ENCODE peak calls at places on chromosome 18, in eight cellular contexts. B, T, O, L, N, H, E and Y are unnamed samples. For H3K4me1, the result is how much of the 10 kb centered on the place peaks cover.

GRCh38 chr18:73891572-73892421 is 255.8 kb downstream of the FBXO15 start:
- DNase-seq in B (no peak), T (no peak), O (no peak), L (no peak), N (no peak), H (no peak), E (no peak), Y (no peak)

GRCh38 chr18:64037812-64038414 is 68.0 kb downstream of the SERPINB8 start:
- DNase-seq in B (no peak), T (no peak), O (no peak), L (no peak), N (no peak), H (no peak), E (no peak), Y (no peak)

GRCh38 chr18:11411021-11411420 is 198.4 kb upstream of the SLC35G4 start:
- DNase-seq in B (no peak), T (no peak), O (no peak), L (no peak), N (no peak), H (no peak), E (no peak), Y (no peak)

GRCh38 chr18:35024965-35025364 is 16.2 kb upstream of the MAPRE2 start:
- DNase-seq in B (peak), T (peak), O (peak), L (peak), N (no peak), H (no peak), E (peak), Y (peak)

GRCh38 chr18:61580061-61580460 is 246.8 kb downstream of the CDH20 start:
- DNase-seq in B (no peak), T (no peak), O (no peak), L (no peak), N (no peak), H (no peak), E (no peak), Y (no peak)

GRCh38 chr18:35110554-35111058 is 69.4 kb downstream of the MAPRE2 start:
- DNase-seq in B (no peak), T (no peak), O (no peak), L (no peak), N (no peak), H (no peak), E (no peak), Y (no peak)

GRCh38 chr18:42392416-42392815 is 437.4 kb downstream of the PIK3C3 start:
- DNase-seq in B (no peak), T (no peak), O (no peak), L (no peak), N (no peak), H (no peak), E (no peak), Y (no peak)

GRCh38 chr18:62324917-62325805 is at the start of gene TNFRSF11A:
- DNase-seq in B (peak), T (peak), O (peak), L (peak), N (peak), H (peak), E (no peak), Y (peak)

GRCh38 chr18:75158465-75159237 is 50.3 kb downstream of the PTGR3 start:
- DNase-seq in B (no peak), T (no peak), O (no peak), L (no peak), N (no peak), H (no peak), E (no peak), Y (no peak)

DNA sequence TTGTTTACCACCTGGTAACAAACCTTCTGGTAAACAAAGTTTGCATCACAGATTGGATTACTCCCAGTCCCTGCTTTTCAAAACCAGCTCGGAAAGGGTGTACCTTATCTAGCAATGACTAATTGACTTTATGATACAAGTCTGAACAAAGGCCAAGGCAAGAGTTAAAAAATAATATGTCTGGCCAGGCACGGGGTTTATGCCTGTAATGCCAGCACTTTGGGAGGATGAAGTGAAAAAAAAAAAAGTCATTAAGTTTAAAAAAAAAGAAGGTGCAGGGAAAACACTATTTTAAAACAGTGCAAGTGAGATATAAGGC is 35.4 kb upstream of the PMAIP1 start:
- DNase-seq in B (no peak), T (no peak), O (no peak), L (no peak), N (no peak), H (no peak), E (no peak), Y (no peak)
- H3K4me1 ChIP-seq in B (under half), T (under half), O (under half), L (under half), N (under half), H (under half), E (under half), Y (under half)

DNA sequence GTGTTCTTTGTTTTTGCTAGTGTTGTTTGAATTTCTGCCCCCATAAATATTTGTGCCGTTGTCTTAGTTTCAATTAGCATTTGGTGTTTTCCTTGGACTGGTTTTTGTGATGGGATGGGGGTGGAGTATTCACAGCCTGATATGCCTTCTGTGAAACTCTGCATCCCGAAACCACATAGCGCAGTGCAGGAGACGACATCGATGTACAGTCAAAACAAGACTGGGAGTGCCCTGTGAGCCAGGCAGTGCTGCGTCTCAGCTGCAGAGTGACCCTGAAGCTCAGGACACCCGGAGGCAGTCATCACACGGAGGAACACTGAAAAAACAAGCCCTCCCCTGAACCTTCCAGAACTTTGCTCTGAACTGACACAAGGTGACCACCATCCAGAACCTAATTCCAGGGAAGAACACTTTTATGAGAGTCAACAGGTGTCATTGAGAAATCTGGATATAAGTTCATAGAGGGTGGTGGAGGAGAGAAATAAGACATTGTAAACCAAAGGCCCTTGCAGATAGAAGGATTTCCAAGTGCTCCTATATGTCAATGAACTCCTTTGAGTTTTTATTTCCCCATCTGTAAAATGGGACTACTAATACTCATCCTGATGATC is 61.2 kb upstream of the CABLES1 start:
- DNase-seq in B (no peak), T (no peak), O (no peak), L (no peak), N (no peak), H (no peak), E (no peak), Y (no peak)
- H3K4me1 ChIP-seq in B (under half), T (under half), O (under half), L (under half), N (under half), H (half or more), E (under half), Y (under half)

DNA sequence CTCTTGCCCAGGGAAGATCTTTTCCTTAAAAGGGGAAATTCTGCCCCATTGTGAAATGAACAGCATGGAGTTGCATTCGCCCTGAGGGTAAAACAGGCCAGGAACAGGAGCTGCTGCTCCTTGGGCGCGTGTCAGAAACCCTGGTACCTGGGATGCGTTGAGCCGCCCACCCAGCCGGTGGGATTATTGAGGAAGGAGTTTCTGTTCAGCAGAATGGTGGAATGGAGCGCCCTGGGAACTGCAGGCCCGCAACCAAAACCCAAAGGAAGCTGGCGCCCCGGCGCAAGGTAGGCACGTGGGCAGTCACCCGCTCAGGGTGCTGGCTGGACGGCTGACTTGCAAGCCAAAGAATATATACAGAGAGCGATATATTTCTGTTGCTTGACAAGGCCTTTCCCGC is 73.5 kb downstream of the MTCL1 start:
- DNase-seq in B (no peak), T (no peak), O (no peak), L (no peak), N (no peak), H (no peak), E (no peak), Y (no peak)
- H3K4me1 ChIP-seq in B (under half), T (under half), O (under half), L (under half), N (under half), H (under half), E (under half), Y (under half)

DNA sequence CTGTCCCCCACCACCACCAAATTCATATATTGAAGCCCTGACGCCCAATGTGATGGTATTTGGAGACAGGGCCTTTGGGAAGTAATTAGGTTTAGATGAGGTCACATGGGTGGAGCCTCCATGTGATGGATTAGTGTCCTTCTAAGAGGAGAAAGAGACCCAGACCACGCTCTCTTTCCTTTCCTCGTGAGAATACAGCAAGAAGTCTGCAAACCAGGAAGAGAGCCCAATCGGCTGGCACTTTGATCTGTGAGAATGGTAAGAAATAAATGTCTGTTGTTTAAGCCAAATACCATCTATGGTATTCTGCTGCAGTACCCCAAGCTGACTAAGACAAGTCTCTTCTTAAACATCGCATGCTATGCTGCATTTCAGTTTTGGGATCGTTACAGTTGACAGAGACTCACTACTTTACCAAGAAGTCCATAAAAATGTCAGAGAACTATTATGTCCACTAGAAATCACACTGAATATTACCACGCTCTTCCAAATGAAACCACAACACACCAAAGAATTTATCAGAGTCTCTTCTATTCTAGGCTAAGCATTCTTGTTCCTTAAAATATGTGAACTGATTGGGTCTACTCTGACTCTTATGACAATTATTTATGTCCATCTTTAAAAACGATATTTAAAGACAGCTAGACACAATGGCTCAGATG is 48.5 kb downstream of the LPIN2 start:
- DNase-seq in B (no peak), T (no peak), O (no peak), L (no peak), N (no peak), H (no peak), E (no peak), Y (no peak)
- H3K4me1 ChIP-seq in B (under half), T (under half), O (under half), L (under half), N (under half), H (half or more), E (under half), Y (under half)

GRCh38 chr18:48941672-48942071 is 9.1 kb downstream of the SMAD7 start:
- DNase-seq in B (no peak), T (no peak), O (peak), L (no peak), N (no peak), H (no peak), E (no peak), Y (no peak)
- H3K4me1 ChIP-seq in B (half or more), T (under half), O (half or more), L (half or more), N (under half), H (half or more), E (under half), Y (half or more)

DNA sequence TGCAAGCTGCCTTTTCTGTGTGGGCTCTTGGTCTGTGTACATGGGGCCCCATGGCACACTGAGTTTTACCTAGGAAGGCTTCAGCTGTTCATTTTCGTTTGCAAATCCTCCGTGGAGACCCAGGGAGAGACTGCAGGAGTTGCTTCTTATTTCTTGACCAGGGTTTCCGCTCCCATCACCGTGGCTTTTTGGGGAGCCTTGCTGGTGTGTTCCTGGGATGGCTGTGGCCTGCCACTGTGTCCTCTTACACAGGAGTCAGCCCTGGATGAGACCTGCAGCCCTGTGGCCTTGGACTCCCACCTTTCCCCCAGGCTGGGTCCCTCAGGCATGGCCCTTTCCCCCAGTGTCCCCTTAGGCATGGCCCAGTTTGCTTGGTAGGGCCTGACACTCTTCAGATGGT is 137.0 kb downstream of the FAM210A start:
- DNase-seq in B (no peak), T (no peak), O (no peak), L (no peak), N (no peak), H (no peak), E (no peak), Y (no peak)
- H3K4me1 ChIP-seq in B (under half), T (under half), O (under half), L (under half), N (under half), H (under half), E (under half), Y (under half)

DNA sequence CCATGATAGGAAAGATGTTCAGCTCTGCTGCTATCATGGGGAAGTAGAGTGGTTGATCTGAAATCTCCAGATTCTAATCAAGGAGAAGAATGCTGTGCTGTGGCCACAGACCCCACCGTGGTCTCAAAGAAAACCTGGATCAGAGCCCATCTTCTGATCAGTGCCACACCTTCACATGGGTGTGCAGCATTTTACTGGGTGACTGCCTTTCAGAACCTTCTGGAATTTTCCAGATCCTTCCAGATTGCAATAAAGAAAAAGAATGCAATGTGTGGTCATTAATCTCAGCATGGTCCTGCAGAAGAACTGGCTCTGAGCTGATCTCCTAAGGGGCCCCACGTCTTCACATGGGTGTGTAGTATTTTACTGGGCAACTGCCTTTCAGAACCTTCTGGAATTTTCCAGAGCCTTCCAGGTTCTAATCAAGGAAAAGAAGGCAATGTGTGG is 17.1 kb downstream of the MBP start:
- DNase-seq in B (no peak), T (no peak), O (no peak), L (no peak), N (no peak), H (no peak), E (no peak), Y (no peak)
- H3K4me1 ChIP-seq in B (under half), T (under half), O (half or more), L (under half), N (under half), H (half or more), E (under half), Y (half or more)

GRCh38 chr18:28063181-28063790 is 113.6 kb downstream of the CDH2 start:
- DNase-seq in B (no peak), T (no peak), O (no peak), L (no peak), N (no peak), H (no peak), E (no peak), Y (no peak)
- H3K4me1 ChIP-seq in B (under half), T (under half), O (under half), L (under half), N (under half), H (under half), E (under half), Y (under half)

DNA sequence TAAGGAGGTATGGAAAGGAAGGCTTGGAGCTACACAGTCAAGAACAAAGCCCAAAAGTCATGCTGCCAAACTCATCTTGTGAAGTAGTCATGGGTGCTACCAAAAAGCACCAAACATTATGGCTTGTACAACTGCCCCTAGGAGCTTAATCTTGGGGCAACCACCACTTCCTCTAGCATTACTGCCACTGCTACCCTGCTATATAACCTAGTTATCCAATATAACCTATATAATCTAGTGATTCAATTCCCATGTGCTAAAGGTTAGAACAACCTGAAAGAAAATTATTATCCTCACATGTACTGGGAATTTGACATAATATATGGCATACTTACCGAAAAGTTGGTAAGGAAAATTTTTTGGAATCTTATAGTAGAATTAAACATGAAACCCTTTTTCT is 102.6 kb upstream of the RBBP8 start:
- DNase-seq in B (no peak), T (no peak), O (no peak), L (no peak), N (no peak), H (no peak), E (no peak), Y (no peak)
- H3K4me1 ChIP-seq in B (under half), T (under half), O (under half), L (under half), N (under half), H (under half), E (under half), Y (under half)